ENCODE peak calls at places on chromosomes 4 and X, in nine cellular contexts. Z, K, J, F, B, U, I, T and M are unnamed samples.

GRCh38 chrX:38282044-38282443 is 45.3 kb downstream of the RPGR start:
- DNase-seq in I (no peak), K (no peak), Z (no peak), J (peak), U (no peak), T (no peak), F (peak), B (peak), M (no peak)

GRCh38 chrX:26050099-26050498 is 88.0 kb upstream of the MAGEB18 start:
- DNase-seq in K (no peak), F (no peak), Z (no peak), B (no peak), I (no peak), J (no peak), T (no peak), U (no peak), M (no peak)

GRCh38 chr4:120517966-120518365 is 404.6 kb downstream of the PRDM5 start:
- DNase-seq in Z (peak), I (peak), U (no peak), T (no peak), F (no peak), B (peak), K (peak), J (peak), M (no peak)

GRCh38 chrX:31547416-31547815 is 475.6 kb upstream of the FTHL17 start:
- DNase-seq in T (no peak), Z (no peak), U (no peak), F (no peak), I (no peak), K (no peak), J (peak), B (no peak), M (no peak)

GRCh38 chr4:145614235-145614615 is 5.0 kb upstream of the MMAA start:
- DNase-seq in J (no peak), K (no peak), I (no peak), T (no peak), Z (no peak), U (no peak), F (no peak), B (no peak), M (no peak)

GRCh38 chrX:74923942-74924448 is 1.3 kb downstream of the NEXMIF start:
- DNase-seq in B (peak), T (no peak), J (no peak), U (no peak), Z (peak), I (peak), K (peak), F (peak), M (no peak)

GRCh38 chr4:183906736-183907651 is 1.9 kb downstream of the STOX2 start:
- DNase-seq in F (peak), K (no peak), Z (peak), U (no peak), I (peak), T (no peak), J (no peak), B (no peak), M (no peak)

GRCh38 chr4:72564184-72564583 is 4.8 kb downstream of the ADAMTS3 start:
- DNase-seq in B (no peak), U (no peak), I (no peak), K (peak), J (peak), F (no peak), T (no peak), Z (no peak), M (no peak)

GRCh38 chr4:56465599-56466295 is 1.7 kb upstream of the SRP72 start:
- DNase-seq in Z (no peak), J (peak), I (peak), K (no peak), B (no peak), T (no peak), F (no peak), U (no peak), M (no peak)

GRCh38 chrX:130075768-130076167 is 34.5 kb downstream of the ELF4 start:
- DNase-seq in I (no peak), T (no peak), J (no peak), F (no peak), B (no peak), U (no peak), K (no peak), Z (no peak), M (no peak)

GRCh38 chr4:109886303-109886702 is 26.4 kb upstream of the EGF start:
- DNase-seq in B (no peak), T (no peak), Z (no peak), J (no peak), I (no peak), K (no peak), U (no peak), F (no peak), M (no peak)